ENCODE peak calls at places on chromosomes 12 and 14, in four cellular contexts. W is H1, R is IMR-90, M is neuronal stem cell. V is an unnamed sample. For H3K4me1, the result is how much of the 10 kb centered on the place peaks cover.

GRCh38 chr12:19474147-19474546 is 34.9 kb downstream of the AEBP2 start:
- DNase-seq in M (no peak), R (no peak), W (no peak), V (no peak)

GRCh38 chr12:131217024-131217586 is 263.4 kb downstream of the ADGRD1 start:
- DNase-seq in W (no peak), M (no peak), R (no peak), V (no peak)

GRCh38 chr12:55499810-55500252 is 7.7 kb downstream of the OR6C68 start:
- DNase-seq in R (no peak), M (no peak), W (no peak), V (no peak)

GRCh38 chr12:97957109-97957508 is 494.5 kb downstream of the RMST start:
- DNase-seq in M (no peak), W (no peak), R (no peak), V (no peak)

GRCh38 chr12:54631988-54632728 is 2.5 kb downstream of the LACRT start:
- DNase-seq in W (peak), R (no peak), M (no peak), V (no peak)

GRCh38 chr12:120928864-120929652 is 24.9 kb upstream of the SPPL3 start:
- DNase-seq in M (no peak), W (peak), R (no peak), V (peak)

GRCh38 chr12:48351022-48351708 is 446 bp upstream of the ZNF641 start:
- DNase-seq in M (peak), W (no peak), R (peak), V (peak)

GRCh38 chr12:11820476-11820875 is 171.0 kb downstream of the ETV6 start:
- DNase-seq in R (no peak), W (no peak), M (no peak), V (no peak)

GRCh38 chr14:103576371-103577024 is 13.7 kb downstream of the COA8 start:
- DNase-seq in M (peak), R (peak), W (no peak), V (peak)

GRCh38 chr12:111458773-111459172 is 53.0 kb downstream of the SH2B3 start:
- DNase-seq in R (no peak), M (no peak), W (peak), V (no peak)

GRCh38 chr12:117031843-117032592 is 67.2 kb downstream of the TESC start:
- DNase-seq in M (no peak), R (no peak), W (no peak), V (no peak)

GRCh38 chr12:955923-956322 is 6.4 kb upstream of the RAD52 start:
- DNase-seq in R (no peak), M (no peak), W (no peak), V (no peak)

GRCh38 chr12:951166-951565 is 1.7 kb upstream of the RAD52 start:
- DNase-seq in W (no peak), R (no peak), M (no peak), V (peak)

GRCh38 chr12:949337-950099 is at the start of gene RAD52:
- DNase-seq in W (peak), R (peak), M (peak), V (peak)

GRCh38 chr12:954736-955135 is 5.2 kb upstream of the RAD52 start:
- DNase-seq in M (no peak), R (no peak), W (no peak), V (peak)

DNA sequence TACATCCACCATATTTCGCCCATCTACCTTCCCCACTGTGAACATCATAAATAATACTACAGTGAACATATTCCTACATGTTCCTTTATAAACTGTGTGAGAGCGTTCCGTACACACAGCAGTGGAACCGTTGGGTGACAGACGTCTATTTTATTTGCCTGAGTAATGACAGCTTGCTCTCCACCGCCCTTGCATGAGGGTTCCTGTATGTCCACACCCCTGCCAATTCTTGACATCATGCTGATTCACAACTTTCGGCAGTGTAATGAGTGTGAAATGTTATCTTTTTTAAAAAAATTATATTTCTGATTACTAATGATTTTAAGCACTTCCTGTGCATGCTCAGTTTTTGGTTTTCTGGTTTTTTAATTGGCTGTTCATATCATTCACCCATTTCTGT is 4.3 kb upstream of the RAD52 start:
- DNase-seq in M (no peak), R (peak), W (no peak), V (peak)
- H2AFZ ChIP-seq in M (peak), R (peak), W (no peak), V (no peak)

GRCh38 chr14:96245710-96246534 is 10.1 kb upstream of the BDKRB1 start:
- DNase-seq in W (no peak), M (no peak), R (peak), V (no peak)
- H4K91ac ChIP-seq in W (no peak), M (peak), R (peak), V (peak)

GRCh38 chr14:65096323-65097089 is 5.8 kb downstream of the MAX start:
- DNase-seq in W (no peak), R (no peak), M (no peak), V (no peak)
- H3K4me1 ChIP-seq in W (under half), R (under half), M (under half), V (under half)

GRCh38 chr14:63174760-63175191 is 29.5 kb upstream of the RHOJ start:
- DNase-seq in M (peak), R (peak), W (no peak), V (peak)
- H2AFZ ChIP-seq in M (no peak), R (no peak), W (peak), V (no peak)

V was measured in trophoblast cell.